ENCODE peak calls at places on chromosomes 5 and 9, in seven cellular contexts. One of them, this sample, is unnamed.

GRCh38 chr9:36964791-36965190 is 69.3 kb downstream of the PAX5 start:
- DNase-seq in AG08396: no peak
- DNase-seq in substantia nigra: no peak
- DNase-seq in stimulated activated CD4-positive, alpha-beta T cell treated with anti-CD3 and anti-CD28 coated beads, Interleukin-15, amount 100 ng/mL, for 48 hours: no peak
- DNase-seq in stimulated activated CD8-positive, alpha-beta memory T cell treated with anti-CD3 and anti-CD28 coated beads, Interleukin-2, amount 100 ng/mL, for 1 hour: no peak
- DNase-seq in hepatic stellate cell: no peak
- DNase-seq in nephron progenitor cell: no peak
- DNase-seq in this sample: no peak

GRCh38 chr9:131011274-131012022 is 2.5 kb downstream of the LAMC3 start:
- DNase-seq in hepatic stellate cell: no peak
- DNase-seq in stimulated activated CD8-positive, alpha-beta memory T cell treated with anti-CD3 and anti-CD28 coated beads, Interleukin-2, amount 100 ng/mL, for 1 hour: no peak
- DNase-seq in AG08396: no peak
- DNase-seq in nephron progenitor cell: no peak
- DNase-seq in substantia nigra: no peak
- DNase-seq in stimulated activated CD4-positive, alpha-beta T cell treated with anti-CD3 and anti-CD28 coated beads, Interleukin-15, amount 100 ng/mL, for 48 hours: no peak
- DNase-seq in this sample: no peak

GRCh38 chr9:7592321-7593319 is 207.0 kb downstream of the DMAC1 start:
- DNase-seq in AG08396: no peak
- DNase-seq in stimulated activated CD4-positive, alpha-beta T cell treated with anti-CD3 and anti-CD28 coated beads, Interleukin-15, amount 100 ng/mL, for 48 hours: no peak
- DNase-seq in substantia nigra: no peak
- DNase-seq in nephron progenitor cell: no peak
- DNase-seq in stimulated activated CD8-positive, alpha-beta memory T cell treated with anti-CD3 and anti-CD28 coated beads, Interleukin-2, amount 100 ng/mL, for 1 hour: no peak
- DNase-seq in hepatic stellate cell: no peak
- DNase-seq in this sample: no peak

GRCh38 chr9:78397045-78397843 is 100.3 kb downstream of the PSAT1 start:
- DNase-seq in stimulated activated CD4-positive, alpha-beta T cell treated with anti-CD3 and anti-CD28 coated beads, Interleukin-15, amount 100 ng/mL, for 48 hours: no peak
- DNase-seq in hepatic stellate cell: no peak
- DNase-seq in nephron progenitor cell: no peak
- DNase-seq in AG08396: no peak
- DNase-seq in stimulated activated CD8-positive, alpha-beta memory T cell treated with anti-CD3 and anti-CD28 coated beads, Interleukin-2, amount 100 ng/mL, for 1 hour: no peak
- DNase-seq in substantia nigra: no peak
- DNase-seq in this sample: no peak

GRCh38 chr9:136078498-136079011 is 16.5 kb downstream of the NACC2 start:
- DNase-seq in nephron progenitor cell: no peak
- DNase-seq in stimulated activated CD8-positive, alpha-beta memory T cell treated with anti-CD3 and anti-CD28 coated beads, Interleukin-2, amount 100 ng/mL, for 1 hour: no peak
- DNase-seq in AG08396: no peak
- DNase-seq in stimulated activated CD4-positive, alpha-beta T cell treated with anti-CD3 and anti-CD28 coated beads, Interleukin-15, amount 100 ng/mL, for 48 hours: no peak
- DNase-seq in hepatic stellate cell: no peak
- DNase-seq in substantia nigra: no peak
- DNase-seq in this sample: no peak

GRCh38 chr5:82313016-82313415 is 34.9 kb upstream of the RPS23 start:
- DNase-seq in stimulated activated CD4-positive, alpha-beta T cell treated with anti-CD3 and anti-CD28 coated beads, Interleukin-15, amount 100 ng/mL, for 48 hours: no peak
- DNase-seq in nephron progenitor cell: no peak
- DNase-seq in AG08396: no peak
- DNase-seq in substantia nigra: no peak
- DNase-seq in stimulated activated CD8-positive, alpha-beta memory T cell treated with anti-CD3 and anti-CD28 coated beads, Interleukin-2, amount 100 ng/mL, for 1 hour: no peak
- DNase-seq in hepatic stellate cell: no peak
- DNase-seq in this sample: no peak

GRCh38 chr5:76372320-76373054 is 30.6 kb upstream of the IQGAP2 start:
- DNase-seq in hepatic stellate cell: peak; percentile 83
- DNase-seq in stimulated activated CD8-positive, alpha-beta memory T cell treated with anti-CD3 and anti-CD28 coated beads, Interleukin-2, amount 100 ng/mL, for 1 hour: no peak
- DNase-seq in AG08396: peak; percentile 84
- DNase-seq in nephron progenitor cell: no peak
- DNase-seq in substantia nigra: no peak
- DNase-seq in stimulated activated CD4-positive, alpha-beta T cell treated with anti-CD3 and anti-CD28 coated beads, Interleukin-15, amount 100 ng/mL, for 48 hours: no peak
- DNase-seq in this sample: peak; percentile 86

GRCh38 chr5:39219433-39219832 is at the start of gene FYB1:
- DNase-seq in substantia nigra: peak; percentile 22
- DNase-seq in AG08396: no peak
- DNase-seq in hepatic stellate cell: no peak
- DNase-seq in stimulated activated CD8-positive, alpha-beta memory T cell treated with anti-CD3 and anti-CD28 coated beads, Interleukin-2, amount 100 ng/mL, for 1 hour: no peak
- DNase-seq in stimulated activated CD4-positive, alpha-beta T cell treated with anti-CD3 and anti-CD28 coated beads, Interleukin-15, amount 100 ng/mL, for 48 hours: no peak
- DNase-seq in nephron progenitor cell: no peak
- DNase-seq in this sample: no peak

GRCh38 chr9:100700689-100701318 is 122.9 kb downstream of the CAVIN4 start:
- DNase-seq in nephron progenitor cell: peak; percentile 33
- DNase-seq in stimulated activated CD4-positive, alpha-beta T cell treated with anti-CD3 and anti-CD28 coated beads, Interleukin-15, amount 100 ng/mL, for 48 hours: no peak
- DNase-seq in substantia nigra: peak; percentile 0
- DNase-seq in hepatic stellate cell: no peak
- DNase-seq in AG08396: no peak
- DNase-seq in stimulated activated CD8-positive, alpha-beta memory T cell treated with anti-CD3 and anti-CD28 coated beads, Interleukin-2, amount 100 ng/mL, for 1 hour: no peak
- DNase-seq in this sample: peak; percentile 24

GRCh38 chr5:37774912-37775483 is 64.8 kb downstream of the GDNF start:
- DNase-seq in stimulated activated CD4-positive, alpha-beta T cell treated with anti-CD3 and anti-CD28 coated beads, Interleukin-15, amount 100 ng/mL, for 48 hours: peak; percentile 15
- DNase-seq in stimulated activated CD8-positive, alpha-beta memory T cell treated with anti-CD3 and anti-CD28 coated beads, Interleukin-2, amount 100 ng/mL, for 1 hour: no peak
- DNase-seq in hepatic stellate cell: no peak
- DNase-seq in AG08396: no peak
- DNase-seq in substantia nigra: no peak
- DNase-seq in nephron progenitor cell: peak; percentile 32
- DNase-seq in this sample: no peak

GRCh38 chr5:891117-891836 is 1.3 kb downstream of the BRD9 start:
- DNase-seq in substantia nigra: no peak
- DNase-seq in nephron progenitor cell: peak; percentile 27
- DNase-seq in AG08396: no peak
- DNase-seq in stimulated activated CD8-positive, alpha-beta memory T cell treated with anti-CD3 and anti-CD28 coated beads, Interleukin-2, amount 100 ng/mL, for 1 hour: no peak
- DNase-seq in hepatic stellate cell: no peak
- DNase-seq in stimulated activated CD4-positive, alpha-beta T cell treated with anti-CD3 and anti-CD28 coated beads, Interleukin-15, amount 100 ng/mL, for 48 hours: no peak
- DNase-seq in this sample: no peak

GRCh38 chr5:179323026-179323571 is 22.2 kb downstream of the ADAMTS2 start:
- DNase-seq in nephron progenitor cell: no peak
- DNase-seq in hepatic stellate cell: no peak
- DNase-seq in stimulated activated CD4-positive, alpha-beta T cell treated with anti-CD3 and anti-CD28 coated beads, Interleukin-15, amount 100 ng/mL, for 48 hours: no peak
- DNase-seq in substantia nigra: no peak
- DNase-seq in stimulated activated CD8-positive, alpha-beta memory T cell treated with anti-CD3 and anti-CD28 coated beads, Interleukin-2, amount 100 ng/mL, for 1 hour: no peak
- DNase-seq in AG08396: no peak
- DNase-seq in this sample: no peak

GRCh38 chr5:60540855-60541805 is 158.8 kb downstream of the DEPDC1B start:
- DNase-seq in nephron progenitor cell: no peak
- DNase-seq in hepatic stellate cell: peak; percentile 58
- DNase-seq in stimulated activated CD4-positive, alpha-beta T cell treated with anti-CD3 and anti-CD28 coated beads, Interleukin-15, amount 100 ng/mL, for 48 hours: no peak
- DNase-seq in substantia nigra: no peak
- DNase-seq in AG08396: peak; percentile 22
- DNase-seq in stimulated activated CD8-positive, alpha-beta memory T cell treated with anti-CD3 and anti-CD28 coated beads, Interleukin-2, amount 100 ng/mL, for 1 hour: no peak
- DNase-seq in this sample: no peak

GRCh38 chr9:118446962-118447490 is 742.8 kb downstream of the TLR4 start:
- DNase-seq in hepatic stellate cell: no peak
- DNase-seq in nephron progenitor cell: no peak
- DNase-seq in AG08396: no peak
- DNase-seq in stimulated activated CD8-positive, alpha-beta memory T cell treated with anti-CD3 and anti-CD28 coated beads, Interleukin-2, amount 100 ng/mL, for 1 hour: no peak
- DNase-seq in stimulated activated CD4-positive, alpha-beta T cell treated with anti-CD3 and anti-CD28 coated beads, Interleukin-15, amount 100 ng/mL, for 48 hours: no peak
- DNase-seq in substantia nigra: no peak
- DNase-seq in this sample: peak; percentile 11

GRCh38 chr9:4743131-4743875 is 2.3 kb upstream of the AK3 start:
- DNase-seq in substantia nigra: no peak
- DNase-seq in stimulated activated CD4-positive, alpha-beta T cell treated with anti-CD3 and anti-CD28 coated beads, Interleukin-15, amount 100 ng/mL, for 48 hours: no peak
- DNase-seq in hepatic stellate cell: no peak
- DNase-seq in nephron progenitor cell: no peak
- DNase-seq in AG08396: no peak
- DNase-seq in stimulated activated CD8-positive, alpha-beta memory T cell treated with anti-CD3 and anti-CD28 coated beads, Interleukin-2, amount 100 ng/mL, for 1 hour: no peak
- DNase-seq in this sample: no peak

GRCh38 chr5:118968406-118968911 is 19.9 kb downstream of the DTWD2 start:
- DNase-seq in stimulated activated CD8-positive, alpha-beta memory T cell treated with anti-CD3 and anti-CD28 coated beads, Interleukin-2, amount 100 ng/mL, for 1 hour: no peak
- DNase-seq in nephron progenitor cell: no peak
- DNase-seq in stimulated activated CD4-positive, alpha-beta T cell treated with anti-CD3 and anti-CD28 coated beads, Interleukin-15, amount 100 ng/mL, for 48 hours: no peak
- DNase-seq in AG08396: no peak
- DNase-seq in hepatic stellate cell: no peak
- DNase-seq in substantia nigra: no peak
- DNase-seq in this sample: no peak

GRCh38 chr9:37410969-37411785 is 11.3 kb upstream of the GRHPR start:
- DNase-seq in nephron progenitor cell: no peak
- DNase-seq in hepatic stellate cell: peak; percentile 52
- DNase-seq in stimulated activated CD8-positive, alpha-beta memory T cell treated with anti-CD3 and anti-CD28 coated beads, Interleukin-2, amount 100 ng/mL, for 1 hour: no peak
- DNase-seq in substantia nigra: no peak
- DNase-seq in AG08396: no peak
- DNase-seq in stimulated activated CD4-positive, alpha-beta T cell treated with anti-CD3 and anti-CD28 coated beads, Interleukin-15, amount 100 ng/mL, for 48 hours: peak; percentile 23
- DNase-seq in this sample: no peak

GRCh38 chr5:35815089-35815936 is 41.4 kb upstream of the IL7R start:
- DNase-seq in stimulated activated CD8-positive, alpha-beta memory T cell treated with anti-CD3 and anti-CD28 coated beads, Interleukin-2, amount 100 ng/mL, for 1 hour: no peak
- DNase-seq in substantia nigra: no peak
- DNase-seq in stimulated activated CD4-positive, alpha-beta T cell treated with anti-CD3 and anti-CD28 coated beads, Interleukin-15, amount 100 ng/mL, for 48 hours: peak; percentile 56
- DNase-seq in hepatic stellate cell: no peak
- DNase-seq in nephron progenitor cell: peak; percentile 15
- DNase-seq in AG08396: peak; percentile 26
- DNase-seq in this sample: no peak

GRCh38 chr9:124363326-124364096 is 51.7 kb downstream of the PSMB7 start:
- DNase-seq in AG08396: no peak
- DNase-seq in stimulated activated CD4-positive, alpha-beta T cell treated with anti-CD3 and anti-CD28 coated beads, Interleukin-15, amount 100 ng/mL, for 48 hours: no peak
- DNase-seq in stimulated activated CD8-positive, alpha-beta memory T cell treated with anti-CD3 and anti-CD28 coated beads, Interleukin-2, amount 100 ng/mL, for 1 hour: no peak
- DNase-seq in hepatic stellate cell: no peak
- DNase-seq in substantia nigra: no peak
- DNase-seq in nephron progenitor cell: no peak
- DNase-seq in this sample: no peak

GRCh38 chr5:180080670-180081280 is 9.2 kb upstream of the RNF130 start:
- DNase-seq in hepatic stellate cell: no peak
- DNase-seq in AG08396: no peak
- DNase-seq in stimulated activated CD8-positive, alpha-beta memory T cell treated with anti-CD3 and anti-CD28 coated beads, Interleukin-2, amount 100 ng/mL, for 1 hour: no peak
- DNase-seq in stimulated activated CD4-positive, alpha-beta T cell treated with anti-CD3 and anti-CD28 coated beads, Interleukin-15, amount 100 ng/mL, for 48 hours: peak; percentile 40
- DNase-seq in nephron progenitor cell: no peak
- DNase-seq in substantia nigra: no peak
- DNase-seq in this sample: no peak

GRCh38 chr5:1182633-1183423 is 18.6 kb upstream of the SLC6A19 start:
- DNase-seq in AG08396: no peak
- DNase-seq in stimulated activated CD8-positive, alpha-beta memory T cell treated with anti-CD3 and anti-CD28 coated beads, Interleukin-2, amount 100 ng/mL, for 1 hour: no peak
- DNase-seq in stimulated activated CD4-positive, alpha-beta T cell treated with anti-CD3 and anti-CD28 coated beads, Interleukin-15, amount 100 ng/mL, for 48 hours: no peak
- DNase-seq in hepatic stellate cell: no peak
- DNase-seq in nephron progenitor cell: no peak
- DNase-seq in substantia nigra: peak; percentile 72
- DNase-seq in this sample: no peak

GRCh38 chr5:107875834-107876233 is 205.1 kb upstream of the EFNA5 start:
- DNase-seq in nephron progenitor cell: peak; percentile 45
- DNase-seq in hepatic stellate cell: no peak
- DNase-seq in stimulated activated CD8-positive, alpha-beta memory T cell treated with anti-CD3 and anti-CD28 coated beads, Interleukin-2, amount 100 ng/mL, for 1 hour: no peak
- DNase-seq in stimulated activated CD4-positive, alpha-beta T cell treated with anti-CD3 and anti-CD28 coated beads, Interleukin-15, amount 100 ng/mL, for 48 hours: no peak
- DNase-seq in AG08396: peak; percentile 56
- DNase-seq in substantia nigra: no peak
- DNase-seq in this sample: peak; percentile 24

GRCh38 chr5:104177651-104178050 is 615.1 kb upstream of the NUDT12 start:
- DNase-seq in stimulated activated CD4-positive, alpha-beta T cell treated with anti-CD3 and anti-CD28 coated beads, Interleukin-15, amount 100 ng/mL, for 48 hours: no peak
- DNase-seq in substantia nigra: no peak
- DNase-seq in hepatic stellate cell: no peak
- DNase-seq in AG08396: no peak
- DNase-seq in nephron progenitor cell: no peak
- DNase-seq in stimulated activated CD8-positive, alpha-beta memory T cell treated with anti-CD3 and anti-CD28 coated beads, Interleukin-2, amount 100 ng/mL, for 1 hour: no peak
- DNase-seq in this sample: no peak

GRCh38 chr9:128946945-128947422 is 419 bp downstream of the DOLK start:
- DNase-seq in AG08396: peak; percentile 58
- DNase-seq in stimulated activated CD4-positive, alpha-beta T cell treated with anti-CD3 and anti-CD28 coated beads, Interleukin-15, amount 100 ng/mL, for 48 hours: no peak
- DNase-seq in nephron progenitor cell: no peak
- DNase-seq in stimulated activated CD8-positive, alpha-beta memory T cell treated with anti-CD3 and anti-CD28 coated beads, Interleukin-2, amount 100 ng/mL, for 1 hour: no peak
- DNase-seq in hepatic stellate cell: peak; percentile 52
- DNase-seq in substantia nigra: no peak
- DNase-seq in this sample: no peak

GRCh38 chr5:172559004-172559932 is 81.8 kb upstream of the NEURL1B start:
- DNase-seq in nephron progenitor cell: peak; percentile 26
- DNase-seq in hepatic stellate cell: peak; percentile 87
- DNase-seq in stimulated activated CD8-positive, alpha-beta memory T cell treated with anti-CD3 and anti-CD28 coated beads, Interleukin-2, amount 100 ng/mL, for 1 hour: no peak
- DNase-seq in substantia nigra: no peak
- DNase-seq in AG08396: peak; percentile 81
- DNase-seq in stimulated activated CD4-positive, alpha-beta T cell treated with anti-CD3 and anti-CD28 coated beads, Interleukin-15, amount 100 ng/mL, for 48 hours: no peak
- DNase-seq in this sample: peak; percentile 79

GRCh38 chr5:14063117-14063516 is 80.0 kb upstream of the TRIO start:
- DNase-seq in AG08396: no peak
- DNase-seq in nephron progenitor cell: no peak
- DNase-seq in stimulated activated CD8-positive, alpha-beta memory T cell treated with anti-CD3 and anti-CD28 coated beads, Interleukin-2, amount 100 ng/mL, for 1 hour: no peak
- DNase-seq in hepatic stellate cell: no peak
- DNase-seq in substantia nigra: no peak
- DNase-seq in stimulated activated CD4-positive, alpha-beta T cell treated with anti-CD3 and anti-CD28 coated beads, Interleukin-15, amount 100 ng/mL, for 48 hours: no peak
- DNase-seq in this sample: no peak

GRCh38 chr9:116656977-116657376 is 30.1 kb upstream of the TRIM32 start:
- DNase-seq in substantia nigra: no peak
- DNase-seq in stimulated activated CD8-positive, alpha-beta memory T cell treated with anti-CD3 and anti-CD28 coated beads, Interleukin-2, amount 100 ng/mL, for 1 hour: no peak
- DNase-seq in stimulated activated CD4-positive, alpha-beta T cell treated with anti-CD3 and anti-CD28 coated beads, Interleukin-15, amount 100 ng/mL, for 48 hours: no peak
- DNase-seq in hepatic stellate cell: no peak
- DNase-seq in nephron progenitor cell: no peak
- DNase-seq in AG08396: no peak
- DNase-seq in this sample: no peak

GRCh38 chr9:75504721-75505120 is 385.8 kb upstream of the PCSK5 start:
- DNase-seq in substantia nigra: no peak
- DNase-seq in stimulated activated CD4-positive, alpha-beta T cell treated with anti-CD3 and anti-CD28 coated beads, Interleukin-15, amount 100 ng/mL, for 48 hours: no peak
- DNase-seq in stimulated activated CD8-positive, alpha-beta memory T cell treated with anti-CD3 and anti-CD28 coated beads, Interleukin-2, amount 100 ng/mL, for 1 hour: no peak
- DNase-seq in AG08396: no peak
- DNase-seq in nephron progenitor cell: no peak
- DNase-seq in hepatic stellate cell: no peak
- DNase-seq in this sample: no peak

GRCh38 chr9:124478014-124478753 is 27.9 kb downstream of the ADGRD2 start:
- DNase-seq in hepatic stellate cell: no peak
- DNase-seq in substantia nigra: no peak
- DNase-seq in AG08396: no peak
- DNase-seq in stimulated activated CD4-positive, alpha-beta T cell treated with anti-CD3 and anti-CD28 coated beads, Interleukin-15, amount 100 ng/mL, for 48 hours: no peak
- DNase-seq in stimulated activated CD8-positive, alpha-beta memory T cell treated with anti-CD3 and anti-CD28 coated beads, Interleukin-2, amount 100 ng/mL, for 1 hour: no peak
- DNase-seq in nephron progenitor cell: peak; percentile 39
- DNase-seq in this sample: no peak

GRCh38 chr5:30106596-30106995 is 1086.9 kb upstream of the CDH6 start:
- DNase-seq in substantia nigra: no peak
- DNase-seq in nephron progenitor cell: no peak
- DNase-seq in stimulated activated CD4-positive, alpha-beta T cell treated with anti-CD3 and anti-CD28 coated beads, Interleukin-15, amount 100 ng/mL, for 48 hours: no peak
- DNase-seq in AG08396: no peak
- DNase-seq in hepatic stellate cell: no peak
- DNase-seq in stimulated activated CD8-positive, alpha-beta memory T cell treated with anti-CD3 and anti-CD28 coated beads, Interleukin-2, amount 100 ng/mL, for 1 hour: no peak
- DNase-seq in this sample: no peak